ENCODE peak calls at places on chromosomes 4 and X, in four cellular contexts. P, V, Y and I are unnamed samples.

GRCh38 chr4:126007142-126007541 is 692.4 kb downstream of the FAT4 start:
- DNase-seq in P (no peak), V (no peak), Y (no peak), I (no peak)

GRCh38 chr4:157674699-157675098 is 454.2 kb downstream of the GRIA2 start:
- DNase-seq in Y (no peak), V (no peak), P (no peak), I (no peak)

GRCh38 chr4:119053245-119053644 is 82.4 kb upstream of the MYOZ2 start:
- DNase-seq in P (no peak), Y (no peak), V (no peak), I (no peak)

GRCh38 chr4:153538408-153539057 is 72.4 kb downstream of the TMEM131L start:
- DNase-seq in P (peak), V (no peak), Y (no peak), I (no peak)

GRCh38 chr4:138062929-138063328 is 179.2 kb downstream of the SLC7A11 start:
- DNase-seq in Y (no peak), V (no peak), P (peak), I (no peak)

GRCh38 chr4:148787831-148788477 is 345.7 kb upstream of the NR3C2 start:
- DNase-seq in Y (peak), V (no peak), P (no peak), I (peak)

GRCh38 chrX:110992611-110993010 is 103.4 kb upstream of the PAK3 start:
- DNase-seq in P (peak), V (no peak), Y (peak), I (no peak)

GRCh38 chr4:54661156-54661555 is 3.4 kb downstream of the KIT start:
- DNase-seq in V (no peak), Y (no peak), P (peak), I (peak)

GRCh38 chr4:114180481-114180880 is 201.0 kb upstream of the ARSJ start:
- DNase-seq in V (peak), Y (peak), P (peak), I (peak)

GRCh38 chr4:114562176-114562904 is 36.3 kb upstream of the UGT8 start:
- DNase-seq in P (no peak), V (no peak), Y (no peak), I (no peak)

GRCh38 chr4:83238849-83239248 is 45.7 kb downstream of the COQ2 start:
- DNase-seq in P (no peak), V (no peak), Y (no peak), I (no peak)

GRCh38 chr4:73918058-73918457 is 48.9 kb downstream of the CXCL1 start:
- DNase-seq in Y (no peak), P (peak), V (no peak), I (no peak)

GRCh38 chr4:112173593-112174559 is 28.6 kb downstream of the FAM241A start:
- DNase-seq in P (peak), Y (no peak), V (no peak), I (no peak)

GRCh38 chr4:138217567-138217966 is 24.6 kb downstream of the SLC7A11 start:
- DNase-seq in P (no peak), Y (no peak), V (no peak), I (no peak)

GRCh38 chr4:47704693-47705325 is 133.1 kb downstream of the CORIN start:
- DNase-seq in V (peak), P (peak), Y (no peak), I (no peak)

GRCh38 chr4:110621839-110622751 is 782 bp downstream of the PITX2 start:
- DNase-seq in V (no peak), Y (no peak), P (peak), I (no peak)

GRCh38 chr4:151604238-151604637 is 156.6 kb downstream of the GATB start:
- DNase-seq in P (peak), V (no peak), Y (peak), I (peak)

GRCh38 chr4:153781717-153782416 is 7.0 kb downstream of the SFRP2 start:
- DNase-seq in V (no peak), Y (peak), P (peak), I (peak)

GRCh38 chrX:3728454-3728853 is 15.0 kb upstream of the PRKX start:
- DNase-seq in Y (no peak), V (no peak), P (peak), I (no peak)

GRCh38 chr4:19156786-19157185 is 1094.9 kb upstream of the SLIT2 start:
- DNase-seq in V (no peak), P (no peak), Y (no peak), I (no peak)

GRCh38 chr4:37873383-37873782 is 17.5 kb upstream of the TBC1D1 start:
- DNase-seq in Y (peak), P (peak), V (no peak), I (peak)

GRCh38 chr4:138114434-138114833 is 127.7 kb downstream of the SLC7A11 start:
- DNase-seq in P (no peak), V (no peak), Y (peak), I (no peak)

GRCh38 chr4:89660851-89661250 is 176.1 kb downstream of the SNCA start:
- DNase-seq in Y (no peak), V (no peak), P (peak), I (no peak)

GRCh38 chrX:11886745-11887144 is 128.7 kb downstream of the MSL3 start:
- DNase-seq in P (peak), Y (peak), V (no peak), I (peak)

GRCh38 chrX:39652336-39652735 is 445.4 kb downstream of the BCOR start:
- DNase-seq in P (peak), V (no peak), Y (no peak), I (no peak)

GRCh38 chrX:43423876-43424275 is 232.2 kb upstream of the MAOA start:
- DNase-seq in P (no peak), Y (no peak), V (no peak), I (no peak)

GRCh38 chrX:54785901-54786300 is 12.2 kb downstream of the ITIH6 start:
- DNase-seq in Y (no peak), V (no peak), P (peak), I (no peak)

GRCh38 chr4:110087116-110087708 is 111.2 kb downstream of the ELOVL6 start:
- DNase-seq in V (no peak), P (peak), Y (peak), I (peak)

DNA sequence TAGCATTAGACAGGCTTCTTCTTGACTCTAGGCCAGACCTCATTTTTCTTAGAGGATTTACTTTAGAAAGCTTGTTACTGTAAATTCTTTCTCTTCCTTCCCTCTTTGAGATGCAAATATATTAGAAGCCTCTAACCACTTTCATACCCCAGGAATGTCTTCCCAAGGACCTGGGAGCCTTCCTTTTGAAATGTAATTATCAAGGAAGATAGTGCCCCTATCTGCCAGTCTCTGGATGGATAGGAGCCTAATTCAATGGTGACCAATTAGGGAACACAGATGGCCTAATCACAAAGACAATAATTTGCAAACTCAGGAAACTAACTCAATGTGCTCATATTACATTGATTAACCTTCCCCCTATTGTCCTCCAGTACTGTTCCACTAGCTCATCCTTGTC is 145.6 kb upstream of the DCAF8L1 start:
- DNase-seq in Y (peak), P (no peak), V (no peak), I (no peak)
- H3K4me3 ChIP-seq in Y (no peak), P (no peak), V (no peak), I (no peak)

GRCh38 chr4:133157460-133158160 is 8.5 kb downstream of the PCDH10 start:
- DNase-seq in Y (no peak), P (no peak), V (no peak), I (no peak)

GRCh38 chr4:133161570-133161969 is 12.5 kb downstream of the PCDH10 start:
- DNase-seq in V (no peak), Y (no peak), P (no peak), I (no peak)

GRCh38 chr4:133156556-133156955 is 7.5 kb downstream of the PCDH10 start:
- DNase-seq in P (no peak), V (no peak), Y (no peak), I (no peak)

GRCh38 chr4:133162941-133163340 is 13.8 kb downstream of the PCDH10 start:
- DNase-seq in P (no peak), V (no peak), Y (no peak), I (no peak)

GRCh38 chr4:133160853-133161252 is 11.8 kb downstream of the PCDH10 start:
- DNase-seq in P (no peak), V (no peak), Y (no peak), I (no peak)
- H3K4me3 ChIP-seq in P (no peak), V (no peak), Y (no peak), I (no peak)

DNA sequence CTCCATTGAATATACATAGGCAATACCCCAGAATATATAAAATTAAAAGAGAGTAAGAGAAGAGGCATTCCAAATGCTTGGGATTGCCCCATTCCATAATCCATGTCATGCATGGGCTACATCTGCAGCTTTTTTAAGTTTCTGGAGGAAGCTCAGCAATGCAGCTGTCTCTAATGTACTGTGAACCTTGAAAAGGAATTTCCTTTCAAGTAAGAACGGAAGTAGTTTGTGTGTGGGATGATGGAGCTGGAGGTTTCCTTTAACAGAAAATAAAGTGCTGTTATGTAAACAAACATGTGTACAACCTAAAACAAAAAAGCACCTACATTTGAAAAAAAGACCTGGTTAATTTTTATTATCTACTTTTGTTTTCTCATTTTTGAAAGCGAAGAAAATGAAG is 303.5 kb downstream of the BMPR1B start:
- DNase-seq in V (no peak), P (peak), Y (no peak), I (no peak)
- H3K4me3 ChIP-seq in V (no peak), P (no peak), Y (no peak), I (no peak)

DNA sequence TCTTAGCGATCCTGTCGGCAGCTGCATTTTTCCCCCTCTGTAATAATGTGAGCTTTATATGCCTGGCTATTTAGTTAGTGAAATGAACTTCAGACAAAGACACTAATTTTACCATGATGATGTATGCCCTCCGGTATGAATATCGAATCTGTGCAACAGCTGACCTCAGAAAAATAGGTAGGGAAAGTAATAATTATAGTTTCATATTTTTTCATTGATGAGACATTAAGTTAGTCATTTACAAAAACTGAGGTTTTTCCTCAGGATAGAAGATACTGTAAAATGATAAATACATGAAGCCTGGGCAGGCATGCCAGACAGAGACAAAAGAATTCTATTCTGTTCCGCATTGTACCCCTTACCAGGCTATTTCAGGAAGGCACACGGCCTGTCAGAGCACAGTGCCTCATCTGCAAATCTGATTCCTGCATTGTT is 155.8 kb downstream of the SHROOM3 start:
- DNase-seq in P (peak), Y (no peak), V (no peak), I (no peak)
- H3K4me3 ChIP-seq in P (no peak), Y (no peak), V (no peak), I (no peak)

DNA sequence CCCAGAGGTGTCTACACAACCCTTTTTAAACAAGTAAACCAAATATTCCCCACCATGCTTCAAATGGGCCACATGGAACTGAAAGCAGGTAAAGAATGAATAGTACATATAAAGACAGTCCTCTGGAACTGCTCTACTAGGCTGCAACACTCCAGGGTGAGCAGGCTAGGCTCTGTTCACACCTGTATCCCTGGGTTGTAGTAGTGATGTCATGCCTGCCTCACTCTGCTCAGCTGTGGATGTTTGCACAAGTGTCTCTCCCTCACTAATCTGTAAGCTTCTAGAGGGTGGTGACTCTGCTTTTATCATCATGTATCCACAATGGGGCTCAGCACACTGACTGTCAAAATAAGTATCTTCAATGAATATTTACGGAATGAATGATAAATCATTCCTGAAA is 20.4 kb downstream of the LEF1 start:
- DNase-seq in P (no peak), Y (no peak), V (no peak), I (no peak)
- H3K4me3 ChIP-seq in P (no peak), Y (no peak), V (no peak), I (no peak)

GRCh38 chr4:123411976-123412589 is 15.5 kb downstream of the SPRY1 start:
- DNase-seq in V (no peak), P (no peak), Y (no peak), I (no peak)

GRCh38 chr4:123406862-123407261 is 10.3 kb downstream of the SPRY1 start:
- DNase-seq in V (no peak), Y (no peak), P (no peak), I (no peak)

GRCh38 chr4:123411514-123411913 is 14.9 kb downstream of the SPRY1 start:
- DNase-seq in V (no peak), P (no peak), Y (no peak), I (no peak)

GRCh38 chr4:123408471-123409084 is 12.0 kb downstream of the SPRY1 start:
- DNase-seq in Y (no peak), P (no peak), V (no peak), I (no peak)

DNA sequence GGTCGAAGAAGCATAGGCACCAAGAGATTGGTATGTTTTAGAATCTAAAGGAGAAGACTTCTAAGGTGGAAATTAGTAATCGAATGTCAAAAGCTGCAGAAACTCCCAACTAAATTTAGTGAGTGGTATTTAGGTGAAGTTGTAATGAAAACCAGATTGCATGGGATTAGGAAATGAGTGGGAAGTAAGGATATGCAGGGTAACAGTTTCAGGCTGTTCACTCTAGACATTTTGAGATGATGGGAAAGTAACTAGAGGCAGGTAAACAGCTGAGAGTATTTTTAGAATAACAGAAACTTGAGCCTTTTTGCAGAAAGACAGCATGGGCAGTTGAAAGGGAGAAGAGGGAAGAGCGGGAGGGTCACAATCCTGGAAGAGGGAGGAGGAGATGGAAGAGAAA is 12.7 kb downstream of the SPRY1 start:
- DNase-seq in V (no peak), P (peak), Y (no peak), I (no peak)
- H3K4me3 ChIP-seq in V (no peak), P (no peak), Y (no peak), I (no peak)

GRCh38 chr4:26032142-26032541 is 118.1 kb downstream of the SMIM20 start:
- DNase-seq in P (peak), Y (no peak), V (no peak), I (no peak)
- H3K4me3 ChIP-seq in P (no peak), Y (no peak), V (no peak), I (no peak)

DNA sequence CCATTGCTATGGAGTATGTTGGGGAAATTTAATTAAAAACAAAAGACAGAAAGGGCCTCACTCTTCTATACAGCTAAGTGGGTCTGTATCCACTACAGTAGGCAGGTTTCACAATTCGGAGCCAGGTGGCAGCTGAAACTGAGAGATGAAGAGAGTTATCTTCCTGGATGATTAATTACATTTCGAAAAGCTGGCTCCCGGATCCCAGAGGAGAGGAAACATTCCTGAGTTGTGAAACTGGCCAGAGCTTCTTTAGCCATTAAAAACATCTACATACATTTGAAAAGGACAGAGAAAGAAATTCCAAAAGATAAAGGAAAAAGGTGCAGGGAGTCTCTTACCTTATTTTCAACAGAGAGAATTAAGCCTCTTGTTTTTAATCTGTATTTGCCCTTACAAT is 15.5 kb upstream of the PDZD4 start:
- DNase-seq in V (no peak), P (peak), Y (no peak), I (no peak)
- H3K4me3 ChIP-seq in V (no peak), P (no peak), Y (no peak), I (no peak)

GRCh38 chrX:52988985-52989917 is 30.9 kb upstream of the FAM156A start:
- DNase-seq in P (no peak), V (no peak), Y (no peak), I (no peak)

GRCh38 chrX:52979568-52979967 is 21.2 kb upstream of the FAM156A start:
- DNase-seq in V (no peak), Y (no peak), P (no peak), I (no peak)

GRCh38 chrX:52979993-52980392 is 21.7 kb upstream of the FAM156A start:
- DNase-seq in P (no peak), Y (no peak), V (no peak), I (no peak)

DNA sequence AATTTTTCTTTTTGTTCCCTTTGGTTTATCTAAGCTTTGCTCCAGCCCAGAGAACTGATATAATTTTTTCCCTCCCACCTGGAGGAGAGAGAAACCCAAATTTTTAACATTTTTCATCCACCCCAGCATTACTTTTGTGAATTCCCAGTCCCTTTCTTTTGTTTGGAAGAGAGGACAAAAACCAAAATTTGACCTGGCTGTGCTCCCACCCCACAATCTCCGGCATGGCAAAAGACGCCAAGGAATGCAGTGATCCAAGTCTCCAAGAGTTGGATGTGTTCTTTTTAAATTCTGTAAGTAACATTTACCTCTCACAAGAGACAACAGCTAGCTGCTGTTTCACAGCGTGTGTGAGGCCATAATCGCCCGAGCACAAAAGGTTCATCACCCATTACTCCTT is 25.2 kb upstream of the FAM156A start:
- DNase-seq in P (no peak), V (no peak), Y (peak), I (no peak)
- H3K4me3 ChIP-seq in P (peak), V (no peak), Y (peak), I (peak)